ENCODE peak calls at places on chromosomes 11 and 22, in seven cellular contexts. L, I, J, W, Q, K and Z are unnamed samples.

GRCh38 chr11:45606514-45607024 is 58.9 kb downstream of the CHST1 start:
- DNase-seq in L (no peak), I (no peak), J (no peak), W (no peak), Q (no peak), K (no peak), Z (no peak)

GRCh38 chr22:37187891-37188761 is at the start of gene C1QTNF6:
- DNase-seq in L (no peak), I (no peak), J (peak), W (peak), Q (no peak), K (no peak), Z (peak)

GRCh38 chr11:114166897-114167323 is 107.4 kb downstream of the ZBTB16 start:
- DNase-seq in L (no peak), I (peak), J (peak), W (no peak), Q (peak), K (no peak), Z (no peak)

GRCh38 chr11:71447791-71448256 is 369 bp downstream of the DHCR7 start:
- DNase-seq in L (peak), I (no peak), J (no peak), W (no peak), Q (no peak), K (peak), Z (peak)

GRCh38 chr11:69443138-69443967 is 38.1 kb upstream of the LINC01488 start:
- DNase-seq in L (peak), I (peak), J (peak), W (peak), Q (peak), K (peak), Z (peak)

GRCh38 chr11:75328426-75329277 is 22.8 kb downstream of the ARRB1 start:
- DNase-seq in L (peak), I (no peak), J (peak), W (no peak), Q (peak), K (no peak), Z (peak)

GRCh38 chr11:44863231-44863630 is 87.5 kb downstream of the TP53I11 start:
- DNase-seq in L (no peak), I (no peak), J (no peak), W (peak), Q (no peak), K (no peak), Z (peak)

GRCh38 chr11:36741515-36741914 is 143.5 kb upstream of the RAG2 start:
- DNase-seq in L (no peak), I (no peak), J (no peak), W (no peak), Q (no peak), K (no peak), Z (no peak)

GRCh38 chr11:45603930-45604682 is 61.3 kb downstream of the CHST1 start:
- DNase-seq in L (no peak), I (no peak), J (no peak), W (no peak), Q (no peak), K (no peak), Z (no peak)

GRCh38 chr22:46062232-46062615 is 85.3 kb upstream of the WNT7B start:
- DNase-seq in L (peak), I (no peak), J (no peak), W (no peak), Q (no peak), K (no peak), Z (no peak)

GRCh38 chr11:45180888-45181594 is 34.6 kb downstream of the PRDM11 start:
- DNase-seq in L (peak), I (no peak), J (peak), W (peak), Q (peak), K (peak), Z (no peak)

GRCh38 chr22:39522567-39523300 is 2.4 kb downstream of the ATF4 start:
- DNase-seq in L (peak), I (no peak), J (peak), W (peak), Q (peak), K (no peak), Z (peak)

GRCh38 chr11:12585861-12586260 is 88.4 kb upstream of the TEAD1 start:
- DNase-seq in L (no peak), I (no peak), J (no peak), W (no peak), Q (no peak), K (no peak), Z (no peak)

GRCh38 chr11:92627615-92628201 is 341.7 kb upstream of the MTNR1B start:
- DNase-seq in L (no peak), I (no peak), J (no peak), W (no peak), Q (peak), K (no peak), Z (no peak)

GRCh38 chr22:31646186-31647019 is 15.6 kb downstream of the PISD start:
- DNase-seq in L (no peak), I (peak), J (peak), W (peak), Q (peak), K (no peak), Z (no peak)

GRCh38 chr11:13317293-13318080 is 39.9 kb downstream of the BMAL1 start:
- DNase-seq in L (no peak), I (no peak), J (no peak), W (no peak), Q (no peak), K (no peak), Z (no peak)

GRCh38 chr22:37545703-37546435 is 14.4 kb upstream of the CDC42EP1 start:
- DNase-seq in L (peak), I (peak), J (peak), W (peak), Q (peak), K (no peak), Z (peak)

GRCh38 chr11:86676533-86677154 is 4.2 kb upstream of the ME3 start:
- DNase-seq in L (no peak), I (no peak), J (peak), W (peak), Q (peak), K (no peak), Z (no peak)

GRCh38 chr11:84292955-84293354 is 1006.8 kb upstream of the CCDC90B start:
- DNase-seq in L (no peak), I (no peak), J (no peak), W (no peak), Q (no peak), K (no peak), Z (no peak)

GRCh38 chr11:75174781-75175370 is 24.0 kb downstream of the SLCO2B1 start:
- DNase-seq in L (no peak), I (no peak), J (peak), W (peak), Q (peak), K (no peak), Z (no peak)

GRCh38 chr22:19430890-19431541 is 517 bp downstream of the HIRA start:
- DNase-seq in L (peak), I (no peak), J (peak), W (peak), Q (peak), K (no peak), Z (peak)

GRCh38 chr11:79249341-79249993 is 191.4 kb downstream of the TENM4 start:
- DNase-seq in L (no peak), I (no peak), J (peak), W (no peak), Q (peak), K (no peak), Z (no peak)

GRCh38 chr11:74018331-74019005 is 9.6 kb upstream of the UCP3 start:
- DNase-seq in L (peak), I (peak), J (peak), W (peak), Q (peak), K (no peak), Z (no peak)

GRCh38 chr22:49306632-49306975 is 521.1 kb downstream of the BRD1 start:
- DNase-seq in L (no peak), I (no peak), J (no peak), W (no peak), Q (no peak), K (no peak), Z (peak)

GRCh38 chr11:6481924-6482275 is 599 bp downstream of the TIMM10B start:
- DNase-seq in L (no peak), I (no peak), J (peak), W (no peak), Q (peak), K (no peak), Z (peak)

GRCh38 chr22:32623943-32624342 is 149.3 kb downstream of the FBXO7 start:
- DNase-seq in L (peak), I (peak), J (peak), W (peak), Q (peak), K (no peak), Z (no peak)

GRCh38 chr22:35132568-35132967 is 66.6 kb downstream of the ISX start:
- DNase-seq in L (no peak), I (no peak), J (no peak), W (no peak), Q (no peak), K (no peak), Z (no peak)

GRCh38 chr22:35126993-35127392 is 61.0 kb downstream of the ISX start:
- DNase-seq in L (no peak), I (no peak), J (no peak), W (no peak), Q (no peak), K (no peak), Z (no peak)

GRCh38 chr22:35124674-35125219 is 58.8 kb downstream of the ISX start:
- DNase-seq in L (no peak), I (no peak), J (no peak), W (no peak), Q (no peak), K (no peak), Z (no peak)

GRCh38 chr22:35131423-35132050 is 65.6 kb downstream of the ISX start:
- DNase-seq in L (no peak), I (no peak), J (no peak), W (no peak), Q (no peak), K (no peak), Z (peak)

DNA sequence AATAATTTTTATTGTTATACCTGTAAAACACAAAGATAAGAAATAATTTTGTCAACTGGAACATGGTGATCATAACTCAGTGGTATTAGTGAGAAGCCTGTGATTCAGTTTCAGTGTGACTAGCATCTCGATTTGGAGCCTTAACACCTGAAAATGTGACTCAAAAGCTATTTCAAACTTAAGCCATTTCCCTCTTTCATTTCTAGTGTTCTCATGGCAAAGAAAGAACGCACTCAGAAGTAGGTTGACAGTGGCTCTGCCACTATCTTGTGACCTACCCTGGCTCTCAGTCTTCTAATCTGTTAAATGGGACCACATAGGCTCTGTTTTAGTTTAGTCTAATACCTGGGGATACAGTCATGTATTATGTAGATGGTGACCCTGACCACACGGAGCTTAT is 62.7 kb downstream of the ISX start:
- DNase-seq in L (no peak), I (no peak), J (no peak), W (no peak), Q (no peak), K (no peak), Z (no peak)
- H3K4me3 ChIP-seq in L (no peak), I (no peak), J (no peak), W (no peak), Q (no peak), K (no peak), Z (no peak)

GRCh38 chr11:35626511-35626910 is 8.3 kb downstream of the FJX1 start:
- DNase-seq in L (no peak), I (no peak), J (no peak), W (no peak), Q (no peak), K (no peak), Z (no peak)
- H3K4me3 ChIP-seq in L (no peak), I (no peak), J (no peak), W (no peak), Q (no peak), K (no peak), Z (no peak)

GRCh38 chr11:8081591-8082021 is 595 bp downstream of the TUB start:
- DNase-seq in L (no peak), I (no peak), J (no peak), W (no peak), Q (no peak), K (no peak), Z (peak)

GRCh38 chr11:8080674-8081590 is at the start of gene TUB:
- DNase-seq in L (no peak), I (no peak), J (no peak), W (no peak), Q (no peak), K (no peak), Z (peak)

GRCh38 chr11:8079111-8079675 is 1.8 kb upstream of the TUB start:
- DNase-seq in L (no peak), I (no peak), J (no peak), W (no peak), Q (no peak), K (no peak), Z (no peak)

GRCh38 chr11:8082391-8083087 is 1.5 kb downstream of the TUB start:
- DNase-seq in L (no peak), I (no peak), J (no peak), W (no peak), Q (no peak), K (no peak), Z (peak)

GRCh38 chr11:8080069-8080670 is 841 bp upstream of the TUB start:
- DNase-seq in L (no peak), I (no peak), J (no peak), W (no peak), Q (no peak), K (no peak), Z (no peak)
- H3K4me3 ChIP-seq in L (no peak), I (peak), J (peak), W (peak), Q (no peak), K (no peak), Z (peak)

GRCh38 chr22:10781571-10782403 is 4746.2 kb upstream of the OR11H1 start:
- DNase-seq in L (no peak), I (no peak), J (no peak), W (no peak), Q (no peak), K (no peak), Z (no peak)
- H3K4me3 ChIP-seq in L (no peak), I (no peak), J (no peak), W (no peak), Q (no peak), K (no peak), Z (no peak)

GRCh38 chr22:47366026-47366767 is 603.7 kb downstream of the TBC1D22A start:
- DNase-seq in L (no peak), I (no peak), J (no peak), W (no peak), Q (no peak), K (no peak), Z (peak)
- H3K4me3 ChIP-seq in L (no peak), I (no peak), J (no peak), W (no peak), Q (no peak), K (no peak), Z (no peak)

GRCh38 chr11:326592-326841 is 5.9 kb upstream of the IFITM3 start:
- DNase-seq in L (no peak), I (no peak), J (no peak), W (no peak), Q (no peak), K (no peak), Z (no peak)
- H3K4me3 ChIP-seq in L (no peak), I (no peak), J (no peak), W (no peak), Q (no peak), K (no peak), Z (no peak)

DNA sequence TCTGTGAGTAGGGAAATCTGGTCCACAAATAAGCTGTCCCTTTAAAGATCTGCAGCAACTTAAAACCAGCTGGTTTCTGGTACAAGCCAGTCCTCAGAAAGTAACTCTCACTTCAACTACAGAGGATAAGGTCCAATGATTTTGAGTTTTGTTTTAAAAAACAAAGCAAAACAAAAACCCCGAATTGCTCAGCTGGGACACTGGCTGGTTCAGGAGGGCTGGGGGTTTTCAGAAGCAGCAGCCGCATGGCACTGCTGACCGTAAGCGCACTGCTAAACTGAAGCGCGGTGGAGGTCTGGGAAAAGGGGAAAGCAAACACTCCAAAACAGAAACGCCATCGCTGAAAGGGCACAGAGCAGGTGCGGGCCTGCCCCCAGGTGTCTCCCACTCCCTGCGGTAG is 59.7 kb downstream of the MICAL3 start:
- DNase-seq in L (no peak), I (no peak), J (no peak), W (peak), Q (no peak), K (no peak), Z (peak)
- H3K4me3 ChIP-seq in L (no peak), I (no peak), J (no peak), W (peak), Q (no peak), K (no peak), Z (no peak)